ENCODE peak calls at places on chromosomes 1 and 21, in four cellular contexts. One of them, this sample, is unnamed.
A peak's percentile ranks its signal among the peaks of the same experiment; 100 is the strongest.

GRCh38 chr1:58927026-58927721 is 143.3 kb upstream of the JUN start:
- DNase-seq in IMR-90: peak; percentile 12
- DNase-seq in K562: no peak
- DNase-seq in GM12878: no peak
- DNase-seq in this sample: no peak

GRCh38 chr1:42639116-42639515 is 19.1 kb upstream of the PPIH start:
- DNase-seq in IMR-90: peak; percentile 8
- DNase-seq in K562: peak; percentile 1
- DNase-seq in GM12878: no peak
- DNase-seq in this sample: no peak

GRCh38 chr1:190226006-190226405 is 251.7 kb downstream of the BRINP3 start:
- DNase-seq in IMR-90: no peak
- DNase-seq in K562: no peak
- DNase-seq in GM12878: no peak
- DNase-seq in this sample: no peak

GRCh38 chr1:94875794-94876193 is 51.1 kb downstream of the CNN3 start:
- DNase-seq in IMR-90: no peak
- DNase-seq in K562: no peak
- DNase-seq in GM12878: no peak
- DNase-seq in this sample: no peak

GRCh38 chr1:212504171-212504803 is 71.6 kb downstream of the NENF start:
- DNase-seq in IMR-90: no peak
- DNase-seq in K562: no peak
- DNase-seq in GM12878: no peak
- DNase-seq in this sample: no peak

GRCh38 chr1:63747445-63747844 is 26.4 kb upstream of the ROR1 start:
- DNase-seq in IMR-90: no peak
- DNase-seq in K562: no peak
- DNase-seq in GM12878: no peak
- DNase-seq in this sample: no peak

GRCh38 chr1:15412843-15413242 is 3.2 kb downstream of the EFHD2 start:
- DNase-seq in IMR-90: no peak
- DNase-seq in K562: no peak
- DNase-seq in GM12878: no peak
- DNase-seq in this sample: peak; percentile 62

GRCh38 chr1:19011832-19012231 is 55.4 kb upstream of the IFFO2 start:
- DNase-seq in IMR-90: no peak
- DNase-seq in K562: no peak
- DNase-seq in GM12878: no peak
- DNase-seq in this sample: no peak

GRCh38 chr21:32770514-32771133 is 931 bp downstream of the PAXBP1 start:
- DNase-seq in IMR-90: peak; percentile 8
- DNase-seq in K562: no peak
- DNase-seq in GM12878: no peak
- DNase-seq in this sample: peak; percentile 53

GRCh38 chr21:28993293-28993629 is 584 bp upstream of the LTN1 start:
- DNase-seq in IMR-90: no peak
- DNase-seq in K562: no peak
- DNase-seq in GM12878: no peak
- DNase-seq in this sample: no peak

GRCh38 chr21:20570824-20571232 is 427.4 kb upstream of the NCAM2 start:
- DNase-seq in IMR-90: no peak
- DNase-seq in K562: peak; percentile 23
- DNase-seq in GM12878: no peak
- DNase-seq in this sample: no peak

GRCh38 chr21:27023186-27023585 is 56.3 kb upstream of the ADAMTS5 start:
- DNase-seq in IMR-90: no peak
- DNase-seq in K562: no peak
- DNase-seq in GM12878: no peak
- DNase-seq in this sample: no peak

GRCh38 chr1:27074175-27074780 is 61.6 kb upstream of the TENT5B start:
- DNase-seq in IMR-90: peak; percentile 12
- DNase-seq in K562: peak; percentile 99
- DNase-seq in GM12878: no peak
- DNase-seq in this sample: peak; percentile 14

GRCh38 chr1:155304558-155305063 is 3.4 kb upstream of the PKLR start:
- DNase-seq in IMR-90: no peak
- DNase-seq in K562: no peak
- DNase-seq in GM12878: no peak
- DNase-seq in this sample: no peak

GRCh38 chr1:206952182-206952581 is 5.9 kb upstream of the PIGR start:
- DNase-seq in IMR-90: no peak
- DNase-seq in K562: no peak
- DNase-seq in GM12878: no peak
- DNase-seq in this sample: no peak

GRCh38 chr1:189206617-189207016 is 1271.0 kb downstream of the BRINP3 start:
- DNase-seq in IMR-90: peak; percentile 50
- DNase-seq in K562: no peak
- DNase-seq in GM12878: no peak
- DNase-seq in this sample: no peak

GRCh38 chr1:156840186-156840585 is 18.7 kb downstream of the INSRR start:
- DNase-seq in IMR-90: no peak
- DNase-seq in K562: no peak
- DNase-seq in GM12878: no peak
- DNase-seq in this sample: no peak

GRCh38 chr1:113008365-113008714 is 52.3 kb upstream of the SLC16A1 start:
- DNase-seq in IMR-90: no peak
- DNase-seq in K562: no peak
- DNase-seq in GM12878: no peak
- DNase-seq in this sample: no peak

GRCh38 chr1:168157638-168158037 is 20.9 kb upstream of the GPR161 start:
- DNase-seq in IMR-90: no peak
- DNase-seq in K562: no peak
- DNase-seq in GM12878: no peak
- DNase-seq in this sample: no peak

GRCh38 chr21:46098303-46099141 is 610 bp downstream of the COL6A2 start:
- DNase-seq in IMR-90: no peak
- DNase-seq in K562: peak; percentile 33
- DNase-seq in GM12878: no peak
- DNase-seq in this sample: no peak

GRCh38 chr21:46116189-46116845 is 18.4 kb downstream of the COL6A2 start:
- DNase-seq in IMR-90: no peak
- DNase-seq in K562: no peak
- DNase-seq in GM12878: no peak
- DNase-seq in this sample: no peak

GRCh38 chr21:33067045-33067444 is 2.9 kb upstream of the OLIG1 start:
- DNase-seq in IMR-90: no peak
- DNase-seq in K562: no peak
- DNase-seq in GM12878: no peak
- DNase-seq in this sample: no peak

GRCh38 chr1:165773324-165773965 is 4.8 kb upstream of the TMCO1 start:
- DNase-seq in IMR-90: peak; percentile 89
- DNase-seq in K562: no peak
- DNase-seq in GM12878: no peak
- DNase-seq in this sample: peak; percentile 46
- TF ChIP-seq FOS in IMR-90: peak; percentile 68
- TF ChIP-seq FOS in K562: no peak
- TF ChIP-seq FOS in GM12878: no peak
- TF ChIP-seq FOS in this sample: peak; percentile 80

GRCh38 chr1:44220755-44221154 is 7.5 kb downstream of the DMAP1 start:
- DNase-seq in IMR-90: no peak
- DNase-seq in K562: no peak
- DNase-seq in GM12878: no peak
- DNase-seq in this sample: no peak

GRCh38 chr1:44219301-44219626 is 6.0 kb downstream of the DMAP1 start:
- DNase-seq in IMR-90: no peak
- DNase-seq in K562: no peak
- DNase-seq in GM12878: no peak
- DNase-seq in this sample: no peak

GRCh38 chr1:44221793-44222192 is 8.5 kb downstream of the DMAP1 start:
- DNase-seq in IMR-90: no peak
- DNase-seq in K562: no peak
- DNase-seq in GM12878: no peak
- DNase-seq in this sample: no peak

GRCh38 chr1:44218503-44219300 is 5.4 kb downstream of the DMAP1 start:
- DNase-seq in IMR-90: no peak
- DNase-seq in K562: no peak
- DNase-seq in GM12878: no peak
- DNase-seq in this sample: no peak

GRCh38 chr1:44220001-44220751 is 6.9 kb downstream of the DMAP1 start:
- DNase-seq in IMR-90: peak; percentile 89
- DNase-seq in K562: no peak
- DNase-seq in GM12878: no peak
- DNase-seq in this sample: no peak
- H3K36me3 ChIP-seq in IMR-90: peaks cover 43% of the 10 kb centered on the region
- H3K36me3 ChIP-seq in K562: peaks cover 71% of the 10 kb centered on the region
- H3K36me3 ChIP-seq in GM12878: peaks cover 12% of the 10 kb centered on the region
- H3K36me3 ChIP-seq in this sample: peaks cover 39% of the 10 kb centered on the region

GRCh38 chr1:173866462-173866861 is 1.3 kb downstream of the GAS5 start:
- DNase-seq in IMR-90: no peak
- DNase-seq in K562: no peak
- DNase-seq in GM12878: no peak
- DNase-seq in this sample: no peak

GRCh38 chr1:173867141-173867752 is 542 bp downstream of the GAS5 start:
- DNase-seq in IMR-90: no peak
- DNase-seq in K562: peak; percentile 58
- DNase-seq in GM12878: no peak
- DNase-seq in this sample: no peak

GRCh38 chr1:173864179-173864867 is 3.5 kb downstream of the GAS5 start:
- DNase-seq in IMR-90: peak; percentile 46
- DNase-seq in K562: no peak
- DNase-seq in GM12878: no peak
- DNase-seq in this sample: no peak

GRCh38 chr1:173863224-173864151 is 4.3 kb downstream of the GAS5 start:
- DNase-seq in IMR-90: no peak
- DNase-seq in K562: no peak
- DNase-seq in GM12878: no peak
- DNase-seq in this sample: no peak

DNA sequence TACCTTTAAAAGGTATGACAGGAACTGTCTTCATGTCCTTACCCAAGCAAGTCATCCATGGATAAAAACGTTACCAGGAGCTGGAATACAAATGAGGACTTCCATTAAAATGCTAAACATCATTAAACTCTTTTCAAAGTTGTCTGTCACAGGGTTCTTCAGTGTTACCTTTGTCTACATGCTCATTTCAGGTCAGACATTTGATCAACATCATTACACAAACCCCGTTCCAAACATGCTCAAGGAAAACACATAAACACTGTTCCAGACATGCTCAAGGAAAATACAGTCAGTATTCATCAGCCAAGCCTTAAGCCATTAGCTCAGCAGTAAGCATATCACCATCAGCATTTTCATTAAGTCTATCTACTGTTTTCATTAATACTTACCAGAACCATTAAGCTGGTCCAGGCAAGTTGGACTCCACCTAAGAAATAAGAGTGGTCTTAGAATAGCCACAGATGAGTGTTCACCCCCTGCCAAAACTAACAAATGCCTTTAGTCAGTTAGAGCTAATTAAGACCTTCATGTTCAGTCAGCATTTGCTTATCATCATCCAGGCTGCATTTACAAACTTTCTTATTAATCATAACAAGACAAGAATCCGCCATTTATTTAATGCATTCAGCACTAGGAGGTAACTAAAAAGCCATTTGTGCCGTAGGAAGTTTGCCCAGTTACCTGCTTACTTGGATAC is 2.2 kb downstream of the GAS5 start:
- DNase-seq in IMR-90: no peak
- DNase-seq in K562: no peak
- DNase-seq in GM12878: no peak
- DNase-seq in this sample: no peak
- TF ChIP-seq CTCF in IMR-90: no peak
- TF ChIP-seq CTCF in K562: no peak
- TF ChIP-seq CTCF in GM12878: no peak
- TF ChIP-seq CTCF in this sample: no peak

GRCh38 chr1:198860371-198860770 is 221.5 kb downstream of the PTPRC start:
- DNase-seq in IMR-90: no peak
- DNase-seq in K562: no peak
- DNase-seq in GM12878: no peak
- DNase-seq in this sample: no peak
- TF ChIP-seq FOS in IMR-90: no peak
- TF ChIP-seq FOS in K562: no peak
- TF ChIP-seq FOS in GM12878: no peak
- TF ChIP-seq FOS in this sample: no peak

GRCh38 chr1:109595540-109595939 is 23.9 kb downstream of the GNAT2 start:
- DNase-seq in IMR-90: peak; percentile 55
- DNase-seq in K562: no peak
- DNase-seq in GM12878: no peak
- DNase-seq in this sample: peak; percentile 61

GRCh38 chr1:109589177-109589576 is 30.2 kb downstream of the GNAT2 start:
- DNase-seq in IMR-90: no peak
- DNase-seq in K562: no peak
- DNase-seq in GM12878: no peak
- DNase-seq in this sample: no peak

GRCh38 chr1:109586055-109586454 is 33.4 kb downstream of the GNAT2 start:
- DNase-seq in IMR-90: no peak
- DNase-seq in K562: no peak
- DNase-seq in GM12878: no peak
- DNase-seq in this sample: no peak

GRCh38 chr1:109584766-109585165 is 34.6 kb downstream of the GNAT2 start:
- DNase-seq in IMR-90: no peak
- DNase-seq in K562: no peak
- DNase-seq in GM12878: no peak
- DNase-seq in this sample: no peak

GRCh38 chr1:109589679-109590078 is 29.7 kb downstream of the GNAT2 start:
- DNase-seq in IMR-90: no peak
- DNase-seq in K562: no peak
- DNase-seq in GM12878: no peak
- DNase-seq in this sample: no peak
- H3K36me3 ChIP-seq in IMR-90: peaks cover 33% of the 10 kb centered on the region
- H3K36me3 ChIP-seq in K562: peaks cover 87% of the 10 kb centered on the region
- H3K36me3 ChIP-seq in GM12878: peaks cover 6% of the 10 kb centered on the region
- H3K36me3 ChIP-seq in this sample: peaks cover 18% of the 10 kb centered on the region

GRCh38 chr1:115630342-115630741 is 11.4 kb upstream of the VANGL1 start:
- DNase-seq in IMR-90: no peak
- DNase-seq in K562: no peak
- DNase-seq in GM12878: no peak
- DNase-seq in this sample: no peak
- TF ChIP-seq CTCF in IMR-90: no peak
- TF ChIP-seq CTCF in K562: no peak
- TF ChIP-seq CTCF in GM12878: no peak
- TF ChIP-seq CTCF in this sample: no peak

GRCh38 chr1:44049839-44050238 is 18.6 kb upstream of the SLC6A9 start:
- DNase-seq in IMR-90: peak; percentile 97
- DNase-seq in K562: no peak
- DNase-seq in GM12878: no peak
- DNase-seq in this sample: peak; percentile 12
- TF ChIP-seq FOS in IMR-90: peak; percentile 43
- TF ChIP-seq FOS in K562: no peak
- TF ChIP-seq FOS in GM12878: no peak
- TF ChIP-seq FOS in this sample: no peak

DNA sequence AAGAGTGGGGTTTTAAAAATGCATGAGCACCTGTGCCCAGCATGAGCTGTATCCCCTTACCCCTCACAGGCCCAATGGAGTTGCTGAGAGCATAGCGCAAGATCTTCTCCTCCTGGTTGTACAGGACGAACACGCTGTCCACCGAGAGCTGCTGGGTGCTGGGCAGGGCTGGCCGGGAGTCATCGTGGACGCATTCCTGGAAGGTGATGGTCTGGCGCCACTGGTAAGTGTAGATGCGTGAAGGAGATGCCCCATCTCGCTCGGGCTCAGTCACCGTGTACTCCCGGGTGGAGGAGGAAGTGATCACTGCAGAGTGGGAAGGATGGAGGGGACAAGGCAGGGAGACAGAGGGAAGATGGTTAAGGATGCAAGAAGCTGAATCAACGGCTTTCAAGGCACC is 39.1 kb downstream of the NID1 start:
- DNase-seq in IMR-90: no peak
- DNase-seq in K562: no peak
- DNase-seq in GM12878: no peak
- DNase-seq in this sample: no peak
- H3K36me3 ChIP-seq in IMR-90: peaks cover 39% of the 10 kb centered on the region
- H3K36me3 ChIP-seq in K562: no peaks in the 10 kb centered on the region
- H3K36me3 ChIP-seq in GM12878: no peaks in the 10 kb centered on the region
- H3K36me3 ChIP-seq in this sample: peaks cover 13% of the 10 kb centered on the region